ENCODE peak calls at places on chromosomes 5 and 9, in six cellular contexts. H is hippocampal formation; R is T-helper 1 cell; W is heart left ventricle; U is naive thymus-derived CD8-positive, alpha-beta T cell; Z is fibroblast of mammary gland. Q is an unnamed sample.

GRCh38 chr9:114489928-114490327 is 15.3 kb downstream of the WHRN start:
- DNase-seq in H (no peak), R (no peak), W (no peak), U (no peak), Z (no peak), Q (no peak)

GRCh38 chr5:154276932-154277331 is 86.4 kb downstream of the GALNT10 start:
- DNase-seq in H (no peak), R (no peak), W (peak; percentile 70), U (no peak), Z (peak; percentile 99), Q (no peak)

GRCh38 chr9:110116543-110116885 is 91.4 kb downstream of the C9orf152 start:
- DNase-seq in H (no peak), R (no peak), W (no peak), U (no peak), Z (peak; percentile 100), Q (no peak)

GRCh38 chr5:149598966-149599365 is 17.7 kb downstream of the ARHGEF37 start:
- DNase-seq in H (no peak), R (no peak), W (no peak), U (no peak), Z (no peak), Q (no peak)

GRCh38 chr9:77977210-77977611 is 54.4 kb downstream of the GNAQ start:
- DNase-seq in H (peak; percentile 76), R (peak; percentile 21), W (peak; percentile 65), U (peak; percentile 35), Z (peak; percentile 79), Q (peak; percentile 55)

GRCh38 chr5:37889612-37890317 is 49.9 kb upstream of the GDNF start:
- DNase-seq in H (no peak), R (no peak), W (no peak), U (no peak), Z (peak; percentile 90), Q (no peak)

GRCh38 chr5:39977231-39977630 is 552.5 kb upstream of the DAB2 start:
- DNase-seq in H (no peak), R (no peak), W (no peak), U (no peak), Z (no peak), Q (no peak)

GRCh38 chr9:131419029-131419614 is 25.2 kb downstream of the PRRC2B start:
- DNase-seq in H (no peak), R (no peak), W (no peak), U (no peak), Z (no peak), Q (peak; percentile 32)

GRCh38 chr9:90032296-90033029 is 427.7 kb downstream of the GADD45G start:
- DNase-seq in H (no peak), R (no peak), W (no peak), U (no peak), Z (no peak), Q (no peak)

GRCh38 chr5:145981612-145982571 is 45.5 kb downstream of the SH3RF2 start:
- DNase-seq in H (no peak), R (no peak), W (no peak), U (no peak), Z (no peak), Q (peak; percentile 55)

GRCh38 chr5:171318026-171318425 is 9.0 kb downstream of the TLX3 start:
- DNase-seq in H (no peak), R (no peak), W (no peak), U (no peak), Z (no peak), Q (no peak)

GRCh38 chr9:110252509-110253139 is 3.7 kb downstream of the TXN start:
- DNase-seq in H (no peak), R (no peak), W (no peak), U (no peak), Z (peak; percentile 24), Q (peak; percentile 50)

GRCh38 chr9:14158911-14159310 is 155.0 kb downstream of the NFIB start:
- DNase-seq in H (no peak), R (no peak), W (no peak), U (no peak), Z (peak; percentile 85), Q (no peak)

GRCh38 chr5:156755421-156756087 is 94.5 kb upstream of the PPP1R2B start:
- DNase-seq in H (no peak), R (no peak), W (no peak), U (no peak), Z (no peak), Q (no peak)

GRCh38 chr5:64900618-64901017 is 131.9 kb downstream of the CWC27 start:
- DNase-seq in H (no peak), R (no peak), W (no peak), U (no peak), Z (no peak), Q (no peak)

GRCh38 chr5:13143630-13144029 is 800.9 kb downstream of the DNAH5 start:
- DNase-seq in H (no peak), R (no peak), W (no peak), U (no peak), Z (no peak), Q (no peak)

GRCh38 chr9:136808075-136808780 is 480 bp downstream of the RABL6 start:
- DNase-seq in H (peak; percentile 53), R (no peak), W (no peak), U (peak; percentile 43), Z (no peak), Q (peak; percentile 62)

GRCh38 chr5:180085837-180086236 is 14.3 kb upstream of the RNF130 start:
- DNase-seq in H (peak; percentile 13), R (no peak), W (no peak), U (peak; percentile 65), Z (no peak), Q (no peak)

GRCh38 chr5:16931334-16932110 is 4.6 kb downstream of the MYO10 start:
- DNase-seq in H (no peak), R (no peak), W (no peak), U (no peak), Z (peak; percentile 19), Q (peak; percentile 57)

GRCh38 chr9:135559606-135560005 is 1.9 kb upstream of the PAEP start:
- DNase-seq in H (no peak), R (no peak), W (no peak), U (no peak), Z (peak; percentile 8), Q (no peak)

GRCh38 chr9:12785251-12785880 is 10.5 kb downstream of the LURAP1L start:
- DNase-seq in H (no peak), R (no peak), W (no peak), U (no peak), Z (peak; percentile 79), Q (peak; percentile 61)

GRCh38 chr9:2227468-2227867 is 212.3 kb downstream of the SMARCA2 start:
- DNase-seq in H (no peak), R (no peak), W (no peak), U (no peak), Z (peak; percentile 83), Q (no peak)

GRCh38 chr9:98892296-98892695 is 51.4 kb upstream of the COL15A1 start:
- DNase-seq in H (no peak), R (no peak), W (no peak), U (no peak), Z (no peak), Q (no peak)

GRCh38 chr5:131530706-131531331 is 104.2 kb downstream of the RAPGEF6 start:
- DNase-seq in H (no peak), R (no peak), W (no peak), U (no peak), Z (peak; percentile 10), Q (no peak)

GRCh38 chr9:88372103-88372694 is 16.0 kb upstream of the SPIN1 start:
- DNase-seq in H (no peak), R (no peak), W (no peak), U (no peak), Z (no peak), Q (no peak)

GRCh38 chr5:140348104-140348503 is 1.7 kb upstream of the HBEGF start:
- DNase-seq in H (no peak), R (no peak), W (no peak), U (no peak), Z (no peak), Q (no peak)

GRCh38 chr5:150762216-150762615 is 3.4 kb upstream of the DCTN4 start:
- DNase-seq in H (no peak), R (no peak), W (no peak), U (no peak), Z (peak; percentile 69), Q (no peak)

GRCh38 chr9:27499481-27499880 is 24.6 kb upstream of the IFNK start:
- DNase-seq in H (no peak), R (no peak), W (no peak), U (no peak), Z (peak; percentile 28), Q (no peak)

GRCh38 chr5:36795366-36795765 is 81.2 kb upstream of the NIPBL start:
- DNase-seq in H (no peak), R (no peak), W (no peak), U (no peak), Z (no peak), Q (no peak)

GRCh38 chr5:68049053-68049713 is 166.4 kb upstream of the PIK3R1 start:
- DNase-seq in H (no peak), R (no peak), W (no peak), U (no peak), Z (peak; percentile 74), Q (no peak)

GRCh38 chr5:50727149-50727496 is 60.7 kb downstream of the PARP8 start:
- DNase-seq in H (no peak), R (no peak), W (no peak), U (no peak), Z (peak; percentile 53), Q (no peak)

GRCh38 chr5:51651476-51651875 is 268.2 kb downstream of the ISL1 start:
- DNase-seq in H (no peak), R (no peak), W (no peak), U (no peak), Z (no peak), Q (no peak)

Q was measured in lower lobe of right lung.